ENCODE peak calls at places on chromosome 5, in five cellular contexts. V, F, E, A and S are unnamed samples. For H3K4me1 and H3K9me3, the result is how much of the 10 kb centered on the place peaks cover.

GRCh38 chr5:143662020-143662419 is 149.9 kb upstream of the HMHB1 start:
- DNase-seq in E (no peak), F (peak), V (no peak), A (no peak), S (no peak)

GRCh38 chr5:55896663-55897062 is 45.5 kb downstream of the IL31RA start:
- DNase-seq in E (no peak), A (no peak), F (no peak), V (no peak), S (no peak)

GRCh38 chr5:116514521-116514920 is 60.1 kb downstream of the SEMA6A start:
- DNase-seq in A (no peak), F (no peak), V (no peak), E (no peak), S (no peak)

GRCh38 chr5:90803891-90804290 is 245.3 kb downstream of the ADGRV1 start:
- DNase-seq in F (no peak), V (no peak), E (no peak), A (no peak), S (no peak)

GRCh38 chr5:20266068-20266467 is 278.1 kb upstream of the CDH18 start:
- DNase-seq in V (no peak), E (no peak), A (no peak), F (no peak), S (no peak)

GRCh38 chr5:119058979-119059529 is 11.8 kb upstream of the DMXL1 start:
- DNase-seq in V (no peak), E (no peak), F (no peak), A (no peak), S (no peak)

GRCh38 chr5:86679529-86679928 is 61.8 kb downstream of the COX7C start:
- DNase-seq in F (peak), V (no peak), E (peak), A (peak), S (peak)

GRCh38 chr5:79931866-79932265 is 59.2 kb downstream of the MTX3 start:
- DNase-seq in A (no peak), F (no peak), E (no peak), V (no peak), S (no peak)

GRCh38 chr5:142900926-142901325 is 130.7 kb downstream of the ARHGAP26 start:
- DNase-seq in V (no peak), A (no peak), E (no peak), F (peak), S (no peak)

GRCh38 chr5:54533541-54534179 is 16.1 kb downstream of the SNX18 start:
- DNase-seq in F (no peak), A (no peak), E (no peak), V (no peak), S (no peak)

GRCh38 chr5:57725628-57726504 is 243.3 kb upstream of the ACTBL2 start:
- DNase-seq in A (no peak), E (no peak), V (no peak), F (no peak), S (no peak)

GRCh38 chr5:87097664-87098063 is 170.0 kb upstream of the RASA1 start:
- DNase-seq in V (no peak), F (no peak), A (no peak), E (no peak), S (no peak)

GRCh38 chr5:142864293-142865260 is 94.4 kb downstream of the ARHGAP26 start:
- DNase-seq in F (no peak), A (no peak), V (no peak), E (peak), S (no peak)

GRCh38 chr5:14260637-14261036 is 117.5 kb downstream of the TRIO start:
- DNase-seq in F (no peak), E (no peak), A (no peak), V (no peak), S (no peak)

GRCh38 chr5:27158775-27159174 is 120.4 kb upstream of the CDH9 start:
- DNase-seq in F (no peak), V (no peak), E (no peak), A (no peak), S (no peak)

GRCh38 chr5:93926831-93927600 is 185.6 kb upstream of the POU5F2 start:
- DNase-seq in A (no peak), F (peak), V (no peak), E (no peak), S (no peak)

GRCh38 chr5:90558344-90559192 is at the start of gene ADGRV1:
- DNase-seq in F (peak), A (no peak), V (no peak), E (peak), S (no peak)

GRCh38 chr5:129392681-129393080 is 67.4 kb upstream of the ADAMTS19 start:
- DNase-seq in E (no peak), A (no peak), V (no peak), F (peak), S (no peak)

GRCh38 chr5:68071731-68072130 is 143.8 kb upstream of the PIK3R1 start:
- DNase-seq in A (no peak), V (no peak), E (no peak), F (no peak), S (no peak)

GRCh38 chr5:142904421-142904820 is 134.2 kb downstream of the ARHGAP26 start:
- DNase-seq in V (no peak), A (no peak), F (no peak), E (no peak), S (no peak)

GRCh38 chr5:141402553-141403328 is at the start of gene PCDHGA9:
- DNase-seq in A (no peak), V (no peak), F (peak), E (no peak), S (no peak)

GRCh38 chr5:138544171-138545134 is 1.4 kb upstream of the ETF1 start:
- DNase-seq in F (peak), E (no peak), A (no peak), V (no peak), S (no peak)

GRCh38 chr5:175733017-175733416 is 75.1 kb downstream of the HRH2 start:
- DNase-seq in E (no peak), A (no peak), F (no peak), V (no peak), S (no peak)

GRCh38 chr5:2685651-2686050 is 65.8 kb downstream of the IRX2 start:
- DNase-seq in F (peak), E (no peak), V (no peak), A (no peak), S (no peak)

GRCh38 chr5:53537711-53538110 is 22.7 kb upstream of the NDUFS4 start:
- DNase-seq in F (no peak), V (no peak), A (no peak), E (no peak), S (no peak)

GRCh38 chr5:132473608-132474007 is 17.0 kb downstream of the IRF1 start:
- DNase-seq in E (no peak), A (no peak), V (peak), F (no peak), S (no peak)

GRCh38 chr5:57735754-57736153 is 253.1 kb upstream of the ACTBL2 start:
- DNase-seq in F (peak), V (no peak), A (no peak), E (peak), S (no peak)

GRCh38 chr5:122311888-122312669 is at the start of gene SNCAIP:
- DNase-seq in A (no peak), V (no peak), E (peak), F (peak), S (no peak)

GRCh38 chr5:67969176-67969575 is 246.4 kb upstream of the PIK3R1 start:
- DNase-seq in A (no peak), F (no peak), V (no peak), E (no peak), S (no peak)

GRCh38 chr5:6774673-6775327 is 61.6 kb downstream of the TENT4A start:
- DNase-seq in V (no peak), E (no peak), F (no peak), A (no peak), S (no peak)

GRCh38 chr5:40165789-40166728 is 513.7 kb upstream of the PTGER4 start:
- DNase-seq in E (peak), F (peak), V (no peak), A (no peak), S (peak)

GRCh38 chr5:96493189-96493790 is 60.2 kb upstream of the PCSK1 start:
- DNase-seq in E (peak), A (no peak), F (no peak), V (no peak), S (no peak)

GRCh38 chr5:179253730-179254129 is 91.5 kb downstream of the ADAMTS2 start:
- DNase-seq in F (no peak), V (no peak), E (no peak), A (no peak), S (no peak)

GRCh38 chr5:81524015-81524414 is 130.1 kb upstream of the ACOT12 start:
- DNase-seq in F (no peak), E (no peak), A (no peak), V (no peak), S (no peak)

GRCh38 chr5:139392678-139393496 is 2.0 kb downstream of the PROB1 start:
- DNase-seq in F (no peak), A (no peak), V (peak), E (peak), S (peak)

GRCh38 chr5:93677344-93678021 is 63.9 kb downstream of the POU5F2 start:
- DNase-seq in V (no peak), A (no peak), F (peak), E (no peak), S (no peak)

GRCh38 chr5:82884821-82885471 is 192.2 kb downstream of the TMEM167A start:
- DNase-seq in A (no peak), E (no peak), F (no peak), V (no peak), S (no peak)

GRCh38 chr5:113266913-113267227 is 167.9 kb downstream of the TSSK1B start:
- DNase-seq in A (no peak), F (no peak), E (no peak), V (no peak), S (no peak)
- H3K4me1 ChIP-seq in A (under half), F (under half), E (under half), V (under half), S (under half)

DNA sequence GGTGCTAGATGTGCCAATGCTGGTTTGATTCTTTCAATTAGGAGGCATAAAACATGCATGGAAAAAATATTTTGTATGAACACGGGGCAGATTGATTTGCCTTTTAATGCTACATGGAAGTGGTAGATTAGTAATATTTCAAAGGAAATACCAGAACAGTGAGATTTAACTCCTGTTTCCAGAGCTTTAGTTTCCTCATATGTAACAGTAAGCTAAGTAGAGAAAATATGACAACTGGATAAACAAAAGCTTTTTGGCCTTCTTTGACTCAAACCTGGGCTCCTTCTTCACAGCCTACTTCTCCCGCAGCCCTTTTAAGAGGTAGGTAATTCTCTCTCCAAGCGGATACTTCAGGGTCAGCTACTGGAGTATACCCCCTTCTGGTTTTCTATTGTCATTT is 254.2 kb upstream of the TRPC7 start:
- DNase-seq in V (no peak), E (no peak), F (no peak), A (no peak), S (no peak)
- H3K27ac ChIP-seq in V (no peak), E (no peak), F (no peak), A (no peak), S (no peak)

GRCh38 chr5:173815571-173815970 is 72.6 kb upstream of the CPEB4 start:
- DNase-seq in E (no peak), F (no peak), V (no peak), A (no peak), S (no peak)
- H3K9me3 ChIP-seq in E (under half), F (under half), V (under half), A (under half), S (under half)

GRCh38 chr5:159088371-159088770 is 11.3 kb downstream of the EBF1 start:
- DNase-seq in A (no peak), E (no peak), F (no peak), V (no peak), S (no peak)
- H3K4me1 ChIP-seq in A (half or more), E (under half), F (under half), V (under half), S (under half)